ENCODE peak calls at places on chromosomes 6 and 20, in eight cellular contexts. One of them, this sample, is unnamed.

GRCh38 chr6:139149383-139149782 is 14.5 kb downstream of the HECA start:
- DNase-seq in spleen: no peak
- DNase-seq in esophagus squamous epithelium: no peak
- DNase-seq in body of pancreas: no peak
- DNase-seq in transverse colon: no peak
- DNase-seq in sigmoid colon: no peak
- DNase-seq in uterus: peak
- DNase-seq in lower leg skin: no peak
- DNase-seq in this sample: peak

GRCh38 chr6:96832780-96833179 is 4.5 kb downstream of the GPR63 start:
- DNase-seq in transverse colon: no peak
- DNase-seq in sigmoid colon: no peak
- DNase-seq in lower leg skin: no peak
- DNase-seq in spleen: no peak
- DNase-seq in esophagus squamous epithelium: no peak
- DNase-seq in body of pancreas: no peak
- DNase-seq in uterus: no peak
- DNase-seq in this sample: no peak

GRCh38 chr6:80545323-80545722 is 438.9 kb downstream of the BCKDHB start:
- DNase-seq in body of pancreas: no peak
- DNase-seq in spleen: no peak
- DNase-seq in sigmoid colon: no peak
- DNase-seq in lower leg skin: no peak
- DNase-seq in uterus: no peak
- DNase-seq in transverse colon: no peak
- DNase-seq in esophagus squamous epithelium: no peak
- DNase-seq in this sample: no peak

GRCh38 chr6:23529902-23530301 is 596.1 kb upstream of the NRSN1 start:
- DNase-seq in lower leg skin: no peak
- DNase-seq in sigmoid colon: no peak
- DNase-seq in esophagus squamous epithelium: no peak
- DNase-seq in body of pancreas: no peak
- DNase-seq in spleen: no peak
- DNase-seq in uterus: no peak
- DNase-seq in transverse colon: no peak
- DNase-seq in this sample: no peak

GRCh38 chr20:32963176-32963575 is 41.1 kb downstream of the SUN5 start:
- DNase-seq in spleen: peak
- DNase-seq in body of pancreas: no peak
- DNase-seq in lower leg skin: no peak
- DNase-seq in transverse colon: no peak
- DNase-seq in esophagus squamous epithelium: no peak
- DNase-seq in sigmoid colon: peak
- DNase-seq in uterus: no peak
- DNase-seq in this sample: no peak

GRCh38 chr20:32490942-32491763 is 94.0 kb downstream of the NOL4L start:
- DNase-seq in sigmoid colon: peak
- DNase-seq in uterus: no peak
- DNase-seq in spleen: no peak
- DNase-seq in body of pancreas: no peak
- DNase-seq in lower leg skin: no peak
- DNase-seq in esophagus squamous epithelium: no peak
- DNase-seq in transverse colon: no peak
- DNase-seq in this sample: no peak

GRCh38 chr6:109840796-109841195 is 137.3 kb upstream of the GPR6 start:
- DNase-seq in uterus: no peak
- DNase-seq in transverse colon: no peak
- DNase-seq in body of pancreas: no peak
- DNase-seq in sigmoid colon: no peak
- DNase-seq in spleen: no peak
- DNase-seq in esophagus squamous epithelium: no peak
- DNase-seq in lower leg skin: no peak
- DNase-seq in this sample: no peak

GRCh38 chr6:56802570-56802969 is 152.3 kb upstream of the BEND6 start:
- DNase-seq in spleen: no peak
- DNase-seq in uterus: no peak
- DNase-seq in body of pancreas: no peak
- DNase-seq in esophagus squamous epithelium: no peak
- DNase-seq in lower leg skin: no peak
- DNase-seq in transverse colon: no peak
- DNase-seq in sigmoid colon: no peak
- DNase-seq in this sample: no peak

GRCh38 chr6:150152891-150153876 is 10.3 kb downstream of the PPP1R14C start:
- DNase-seq in lower leg skin: peak
- DNase-seq in body of pancreas: no peak
- DNase-seq in spleen: no peak
- DNase-seq in uterus: no peak
- DNase-seq in sigmoid colon: no peak
- DNase-seq in esophagus squamous epithelium: no peak
- DNase-seq in transverse colon: no peak
- DNase-seq in this sample: no peak

GRCh38 chr6:79073888-79074287 is 4.2 kb downstream of the PHIP start:
- DNase-seq in sigmoid colon: no peak
- DNase-seq in body of pancreas: no peak
- DNase-seq in lower leg skin: no peak
- DNase-seq in transverse colon: no peak
- DNase-seq in spleen: no peak
- DNase-seq in uterus: no peak
- DNase-seq in esophagus squamous epithelium: no peak
- DNase-seq in this sample: no peak

GRCh38 chr6:79066828-79067227 is 11.2 kb downstream of the PHIP start:
- DNase-seq in body of pancreas: no peak
- DNase-seq in sigmoid colon: no peak
- DNase-seq in uterus: no peak
- DNase-seq in spleen: no peak
- DNase-seq in transverse colon: no peak
- DNase-seq in lower leg skin: no peak
- DNase-seq in esophagus squamous epithelium: no peak
- DNase-seq in this sample: no peak

GRCh38 chr6:79072640-79073181 is 5.3 kb downstream of the PHIP start:
- DNase-seq in spleen: no peak
- DNase-seq in lower leg skin: no peak
- DNase-seq in body of pancreas: no peak
- DNase-seq in sigmoid colon: no peak
- DNase-seq in esophagus squamous epithelium: no peak
- DNase-seq in transverse colon: no peak
- DNase-seq in uterus: no peak
- DNase-seq in this sample: no peak

GRCh38 chr6:79071547-79071946 is 6.5 kb downstream of the PHIP start:
- DNase-seq in body of pancreas: no peak
- DNase-seq in spleen: no peak
- DNase-seq in transverse colon: no peak
- DNase-seq in esophagus squamous epithelium: no peak
- DNase-seq in sigmoid colon: no peak
- DNase-seq in lower leg skin: no peak
- DNase-seq in uterus: no peak
- DNase-seq in this sample: no peak

DNA sequence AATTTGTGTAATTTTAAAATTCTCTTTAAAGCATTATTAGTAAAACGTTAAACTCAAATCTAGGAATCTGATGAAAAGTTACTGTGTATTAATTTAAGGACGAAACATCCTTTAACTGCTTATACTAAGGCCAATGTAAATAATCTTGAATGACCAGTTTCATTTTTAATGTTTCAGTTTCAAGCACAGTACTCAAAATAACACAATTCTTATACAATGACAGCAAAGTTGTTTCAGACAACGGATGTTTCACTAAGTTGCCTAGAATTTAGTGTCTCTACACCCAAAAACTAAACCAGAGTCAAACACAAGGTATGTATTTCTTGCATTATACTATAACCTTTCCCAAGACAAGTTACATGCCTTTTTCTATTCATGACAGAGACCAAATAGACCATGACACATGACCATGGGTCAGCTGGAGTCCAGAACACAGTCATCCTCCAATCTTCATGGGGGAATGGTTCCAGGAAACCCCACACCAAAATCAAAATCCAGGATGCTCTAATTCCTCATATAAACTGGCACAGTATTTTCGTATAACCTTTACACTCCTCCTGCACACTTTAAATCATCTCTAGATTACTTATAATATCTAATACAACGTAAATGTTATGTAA is 7.7 kb downstream of the PHIP start:
- DNase-seq in spleen: no peak
- DNase-seq in sigmoid colon: no peak
- DNase-seq in uterus: no peak
- DNase-seq in esophagus squamous epithelium: no peak
- DNase-seq in lower leg skin: no peak
- DNase-seq in body of pancreas: no peak
- DNase-seq in transverse colon: no peak
- DNase-seq in this sample: no peak
- TF ChIP-seq POLR2A in spleen: no peak
- TF ChIP-seq POLR2A in sigmoid colon: no peak
- TF ChIP-seq POLR2A in uterus: no peak
- TF ChIP-seq POLR2A in esophagus squamous epithelium: no peak
- TF ChIP-seq POLR2A in lower leg skin: no peak
- TF ChIP-seq POLR2A in body of pancreas: no peak
- TF ChIP-seq POLR2A in transverse colon: no peak
- TF ChIP-seq POLR2A in this sample: no peak

DNA sequence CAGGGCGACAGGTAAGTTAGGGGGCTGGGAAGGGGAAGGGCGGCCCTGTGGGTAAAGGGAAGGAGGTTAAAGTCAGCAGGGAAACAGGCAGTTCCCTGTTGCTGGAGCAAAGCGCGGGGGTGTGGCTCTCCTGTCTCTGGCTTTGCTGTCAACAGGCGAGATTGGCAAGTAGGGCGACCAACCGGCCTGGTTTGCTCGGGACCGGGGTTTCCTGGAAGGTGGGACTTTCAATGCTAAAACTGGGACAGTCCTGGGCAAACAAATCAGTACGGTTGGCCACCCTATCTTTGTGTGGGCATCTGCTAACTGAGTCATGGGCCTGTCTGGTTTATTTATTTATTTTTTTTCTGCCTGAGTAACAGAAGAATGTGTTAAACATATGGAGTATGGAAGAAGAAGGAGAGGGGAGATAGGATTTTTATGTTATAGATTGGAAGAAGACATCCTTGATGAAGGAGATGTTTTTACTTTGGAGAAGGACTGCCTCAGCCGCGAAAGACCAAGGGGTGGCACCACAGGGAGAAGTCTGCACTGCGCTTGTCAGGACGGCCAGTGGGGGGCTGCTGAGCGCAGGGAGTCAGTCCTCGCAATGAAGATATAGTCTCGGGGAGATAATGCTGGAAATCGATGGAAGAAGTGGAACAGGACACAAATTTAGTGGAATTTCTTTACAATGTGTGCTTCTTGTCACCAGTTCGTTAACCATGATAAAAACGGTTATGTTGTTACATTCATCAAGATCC is 43.4 kb upstream of the ESR1 start:
- DNase-seq in transverse colon: peak
- DNase-seq in sigmoid colon: peak
- DNase-seq in spleen: peak
- DNase-seq in lower leg skin: peak
- DNase-seq in body of pancreas: peak
- DNase-seq in esophagus squamous epithelium: no peak
- DNase-seq in uterus: peak
- DNase-seq in this sample: peak
- TF ChIP-seq CTCF in transverse colon: peak
- TF ChIP-seq CTCF in sigmoid colon: peak
- TF ChIP-seq CTCF in spleen: peak
- TF ChIP-seq CTCF in lower leg skin: no peak
- TF ChIP-seq CTCF in body of pancreas: peak
- TF ChIP-seq CTCF in esophagus squamous epithelium: peak
- TF ChIP-seq CTCF in uterus: peak
- TF ChIP-seq CTCF in this sample: peak

GRCh38 chr20:17683218-17684076 is 1.4 kb upstream of the RRBP1 start:
- DNase-seq in spleen: no peak
- DNase-seq in body of pancreas: peak
- DNase-seq in esophagus squamous epithelium: no peak
- DNase-seq in sigmoid colon: no peak
- DNase-seq in transverse colon: no peak
- DNase-seq in lower leg skin: peak
- DNase-seq in uterus: no peak
- DNase-seq in this sample: no peak
- H3K4me3 ChIP-seq in spleen: no peak
- H3K4me3 ChIP-seq in body of pancreas: no peak
- H3K4me3 ChIP-seq in esophagus squamous epithelium: no peak
- H3K4me3 ChIP-seq in sigmoid colon: no peak
- H3K4me3 ChIP-seq in transverse colon: no peak
- H3K4me3 ChIP-seq in lower leg skin: no peak
- H3K4me3 ChIP-seq in uterus: no peak
- H3K4me3 ChIP-seq in this sample: no peak

DNA sequence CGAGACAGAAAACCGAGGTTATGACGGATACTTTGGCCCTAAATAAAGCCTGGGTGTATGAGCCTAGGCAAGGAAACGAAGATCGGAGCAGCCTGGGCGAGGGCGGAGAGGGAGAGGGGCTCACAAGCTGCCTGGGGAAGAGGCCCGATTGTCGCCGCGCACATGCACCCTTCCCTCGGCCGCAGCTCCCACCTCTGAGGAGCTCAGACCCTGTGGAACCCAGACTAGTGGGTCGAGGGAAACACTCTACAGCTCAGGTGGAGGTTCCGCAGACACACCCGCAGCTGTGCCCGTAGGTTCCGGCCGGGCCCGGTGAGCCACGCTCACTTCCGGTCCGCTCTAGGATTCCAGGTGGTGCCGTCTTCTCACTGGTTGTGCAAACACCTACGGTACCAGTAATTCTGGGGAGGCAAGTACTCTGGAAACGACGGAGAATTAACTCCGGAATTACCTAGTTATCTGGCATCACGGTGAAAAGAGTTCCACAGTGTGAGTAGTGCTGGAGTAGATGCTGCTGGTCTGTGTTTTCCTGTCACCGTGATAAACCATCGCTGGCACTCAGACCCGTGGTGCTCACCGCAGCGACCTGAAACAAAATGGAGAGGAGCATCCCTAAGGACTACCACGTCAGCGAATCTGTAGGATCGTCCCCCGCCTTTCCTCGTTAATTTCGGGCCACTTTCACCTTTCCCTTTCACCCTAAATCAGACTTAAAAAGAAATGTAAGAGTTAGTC is 61.5 kb downstream of the GPX5 start:
- DNase-seq in uterus: peak
- DNase-seq in body of pancreas: peak
- DNase-seq in transverse colon: peak
- DNase-seq in sigmoid colon: no peak
- DNase-seq in spleen: peak
- DNase-seq in esophagus squamous epithelium: no peak
- DNase-seq in lower leg skin: peak
- DNase-seq in this sample: peak
- TF ChIP-seq POLR2A in uterus: peak
- TF ChIP-seq POLR2A in body of pancreas: peak
- TF ChIP-seq POLR2A in transverse colon: no peak
- TF ChIP-seq POLR2A in sigmoid colon: no peak
- TF ChIP-seq POLR2A in spleen: no peak
- TF ChIP-seq POLR2A in esophagus squamous epithelium: no peak
- TF ChIP-seq POLR2A in lower leg skin: no peak
- TF ChIP-seq POLR2A in this sample: peak

GRCh38 chr6:5994234-5994998 is 12.3 kb downstream of the NRN1 start:
- DNase-seq in spleen: no peak
- DNase-seq in esophagus squamous epithelium: no peak
- DNase-seq in lower leg skin: no peak
- DNase-seq in uterus: no peak
- DNase-seq in sigmoid colon: no peak
- DNase-seq in body of pancreas: no peak
- DNase-seq in transverse colon: no peak
- DNase-seq in this sample: no peak
- TF ChIP-seq CTCF in spleen: no peak
- TF ChIP-seq CTCF in esophagus squamous epithelium: no peak
- TF ChIP-seq CTCF in lower leg skin: no peak
- TF ChIP-seq CTCF in uterus: no peak
- TF ChIP-seq CTCF in sigmoid colon: no peak
- TF ChIP-seq CTCF in body of pancreas: no peak
- TF ChIP-seq CTCF in transverse colon: no peak
- TF ChIP-seq CTCF in this sample: no peak